ENCODE peak calls at places on chromosomes 7 and 10, in eight cellular contexts. J is aorta, N is GM20000, W is cardiac septum, I is ELF-1, V is brain pericyte, T is NCI-H774, S is endothelial cell. E is an unnamed sample.
A peak's percentile ranks its signal among the peaks of the same experiment; 100 is the strongest.

GRCh38 chr10:90960355-90960814 is 39.5 kb upstream of the ANKRD1 start:
- DNase-seq in I (no peak), S (no peak), W (no peak), N (peak; percentile 32), T (no peak), V (peak; percentile 29), J (no peak), E (peak; percentile 43)

GRCh38 chr10:116001266-116001857 is 271.6 kb downstream of the GFRA1 start:
- DNase-seq in W (no peak), V (no peak), N (no peak), T (no peak), S (no peak), J (no peak), I (no peak), E (no peak)

GRCh38 chr10:71590786-71591350 is 128.7 kb downstream of the C10orf105 start:
- DNase-seq in V (no peak), S (no peak), I (no peak), N (no peak), T (no peak), W (no peak), J (no peak), E (no peak)

GRCh38 chr10:91756286-91756685 is 41.9 kb upstream of the TNKS2 start:
- DNase-seq in S (no peak), I (no peak), V (peak; percentile 75), T (no peak), J (no peak), N (no peak), W (no peak), E (no peak)

GRCh38 chr10:18777258-18777657 is 118.0 kb downstream of the ARL5B start:
- DNase-seq in V (no peak), S (no peak), I (no peak), W (no peak), N (no peak), T (no peak), J (no peak), E (no peak)

GRCh38 chr7:145382762-145383161 is 546.9 kb upstream of the TPK1 start:
- DNase-seq in S (no peak), W (no peak), V (no peak), J (no peak), N (no peak), T (no peak), I (no peak), E (no peak)

GRCh38 chr10:133268532-133268931 is 8.1 kb downstream of the ADAM8 start:
- DNase-seq in S (no peak), J (no peak), N (no peak), W (no peak), V (no peak), I (no peak), T (no peak), E (no peak)

GRCh38 chr7:1952781-1953180 is 280.0 kb downstream of the MAD1L1 start:
- DNase-seq in N (no peak), V (no peak), W (no peak), S (no peak), J (peak; percentile 36), T (no peak), I (no peak), E (no peak)

GRCh38 chr7:77504951-77505350 is 32.1 kb upstream of the PTPN12 start:
- DNase-seq in W (no peak), S (no peak), V (no peak), I (no peak), J (no peak), T (no peak), N (no peak), E (no peak)